ENCODE peak calls at places on chromosomes 11 and 22, in five cellular contexts. V is osteoblast, I is GM19239, U is posterior vena cava, Q is activated gamma-delta T cell treated with Interleukin-2 at 50 U/mL for 16 hours. E is an unnamed sample.

GRCh38 chr11:64643258-64643881 is 52.4 kb downstream of the SLC22A12 start:
- DNase-seq in U (no peak), V (peak), I (no peak), Q (no peak), E (no peak)

GRCh38 chr11:72684236-72684912 is 10.2 kb upstream of the PDE2A start:
- DNase-seq in I (peak), V (peak), U (peak), Q (peak), E (no peak)

GRCh38 chr11:131579932-131580387 is 209.5 kb downstream of the NTM start:
- DNase-seq in I (peak), Q (no peak), V (peak), U (no peak), E (no peak)

GRCh38 chr11:58513747-58514367 is 6.0 kb upstream of the OR5B21 start:
- DNase-seq in U (no peak), I (no peak), Q (no peak), V (peak), E (peak)

GRCh38 chr11:19714387-19715363 is 2.0 kb downstream of the NAV2 start:
- DNase-seq in U (peak), I (no peak), Q (no peak), V (peak), E (peak)

GRCh38 chr22:37416806-37417205 is 10.5 kb downstream of the ELFN2 start:
- DNase-seq in Q (peak), U (no peak), I (no peak), V (no peak), E (no peak)

GRCh38 chr22:32413715-32414114 is 1.7 kb upstream of the RTCB start:
- DNase-seq in I (no peak), V (no peak), Q (no peak), U (no peak), E (no peak)

GRCh38 chr22:45199723-45200122 is 36.0 kb downstream of the NUP50 start:
- DNase-seq in V (no peak), I (no peak), Q (no peak), U (peak), E (no peak)

GRCh38 chr11:66841861-66842260 is 1.4 kb upstream of the RCE1 start:
- DNase-seq in V (no peak), Q (no peak), U (no peak), I (no peak), E (no peak)

GRCh38 chr11:94536386-94536785 is 7.3 kb upstream of the FUT4 start:
- DNase-seq in V (no peak), I (no peak), Q (no peak), U (no peak), E (no peak)

GRCh38 chr22:29697853-29698598 is 21.8 kb upstream of the CABP7 start:
- DNase-seq in U (no peak), I (no peak), V (peak), Q (no peak), E (no peak)

GRCh38 chr11:83831929-83832328 is 545.8 kb upstream of the CCDC90B start:
- DNase-seq in Q (no peak), I (no peak), U (no peak), V (no peak), E (no peak)

GRCh38 chr11:65298131-65298535 is 16.5 kb upstream of the CDC42EP2 start:
- DNase-seq in V (no peak), I (no peak), Q (no peak), U (peak), E (no peak)

E was measured in epithelial cell of proximal tubule.